ENCODE peak calls at places on chromosomes 3 and 15, in five cellular contexts. S is right lobe of liver, R is heart left ventricle, I is sigmoid colon, Y is esophagus squamous epithelium. T is an unnamed sample.

GRCh38 chr3:96843505-96844203 is 29.3 kb downstream of the EPHA6 start:
- DNase-seq in S (no peak), R (no peak), I (no peak), Y (no peak), T (no peak)

GRCh38 chr3:168034152-168034928 is 61.4 kb downstream of the GOLIM4 start:
- DNase-seq in S (no peak), R (no peak), I (no peak), Y (no peak), T (no peak)

GRCh38 chr15:67607329-67607728 is 64.8 kb downstream of the MAP2K5 start:
- DNase-seq in S (no peak), R (no peak), I (no peak), Y (no peak), T (no peak)

GRCh38 chr15:26023691-26024090 is 160.6 kb upstream of the ATP10A start:
- DNase-seq in S (no peak), R (no peak), I (no peak), Y (no peak), T (no peak)

GRCh38 chr15:68303560-68304436 is 26.3 kb downstream of the FEM1B start:
- DNase-seq in S (no peak), R (no peak), I (no peak), Y (no peak), T (no peak)

GRCh38 chr15:75178171-75178937 is 23.3 kb upstream of the C15orf39 start:
- DNase-seq in S (no peak), R (peak; percentile 63), I (peak; percentile 83), Y (no peak), T (peak; percentile 56)

GRCh38 chr3:51933471-51934138 is 8.1 kb downstream of the RRP9 start:
- DNase-seq in S (no peak), R (no peak), I (peak; percentile 30), Y (no peak), T (no peak)

GRCh38 chr3:180306155-180306554 is 269.4 kb upstream of the PEX5L start:
- DNase-seq in S (no peak), R (no peak), I (no peak), Y (no peak), T (no peak)

GRCh38 chr15:35692256-35692867 is 146.4 kb upstream of the DPH6 start:
- DNase-seq in S (no peak), R (no peak), I (no peak), Y (no peak), T (no peak)

GRCh38 chr15:69156726-69157381 is 3.6 kb upstream of the GLCE start:
- DNase-seq in S (no peak), R (no peak), I (no peak), Y (no peak), T (no peak)

DNA sequence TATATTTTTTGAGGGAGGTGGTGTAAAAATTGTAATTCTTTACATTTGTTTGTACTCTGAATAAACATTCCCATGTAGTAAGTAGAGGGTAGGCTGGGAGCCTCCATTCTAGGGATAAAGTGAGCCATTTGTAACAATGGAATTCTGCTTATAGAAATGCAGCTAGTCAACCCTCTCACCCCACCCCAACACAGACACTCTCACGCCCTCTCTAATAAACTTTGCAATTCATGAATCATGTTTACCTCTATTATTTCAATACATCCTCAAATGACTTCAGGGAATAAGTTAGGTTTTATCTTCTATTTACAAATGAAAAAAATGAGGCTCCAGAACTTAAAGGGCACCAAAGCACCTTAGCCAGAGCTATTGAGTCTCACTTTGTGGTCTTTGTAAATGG is 56.5 kb upstream of the PDZRN3 start:
- DNase-seq in S (no peak), R (no peak), I (no peak), Y (no peak), T (no peak)
- TF ChIP-seq POLR2A in S (no peak), R (no peak), I (no peak), Y (no peak), T (no peak)

GRCh38 chr3:105518201-105518600 is 151.5 kb downstream of the ALCAM start:
- DNase-seq in S (no peak), R (no peak), I (no peak), Y (no peak), T (no peak)
- H3K27ac ChIP-seq in S (no peak overlapping the region), R (no peak overlapping the region), I (no peak overlapping the region), Y (no peak overlapping the region), T (no peak overlapping the region)

DNA sequence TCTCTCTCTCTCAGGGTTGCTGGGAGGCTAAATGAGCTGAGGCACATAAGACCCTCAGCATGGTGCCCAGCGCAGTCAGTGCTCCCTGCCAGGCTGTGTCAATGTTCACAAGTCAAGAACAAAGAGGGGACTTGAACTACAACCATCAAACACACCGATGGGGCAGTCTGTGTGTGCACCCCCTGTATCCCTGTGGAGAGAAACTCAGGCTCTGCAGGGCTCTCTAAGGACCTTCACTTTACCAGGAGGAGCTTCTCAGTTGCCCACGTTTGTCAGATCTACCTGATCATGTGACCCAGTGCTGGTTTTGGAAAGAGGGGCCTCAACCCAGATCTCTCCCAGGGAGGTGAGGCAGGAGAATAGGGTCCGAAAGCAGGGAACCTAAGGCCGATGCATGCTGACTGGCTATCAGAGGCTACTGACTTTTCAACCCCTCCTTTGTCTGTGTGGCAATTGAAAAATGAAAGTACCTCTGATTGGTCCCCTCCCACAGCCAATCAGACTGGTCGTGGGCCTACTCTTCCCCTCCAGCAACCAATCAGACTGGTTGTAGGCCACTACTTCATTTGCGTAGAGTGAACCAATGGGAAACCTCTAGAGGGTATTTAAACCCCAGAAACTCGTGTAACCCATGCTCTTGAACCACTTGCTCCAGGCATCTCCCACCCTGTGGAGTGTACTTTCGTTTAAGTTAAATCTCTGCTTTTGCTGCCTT is 34.0 kb downstream of the RHCG start:
- DNase-seq in S (peak; percentile 68), R (no peak), I (no peak), Y (no peak), T (no peak)
- TF ChIP-seq POLR2A in S (peak; percentile 98), R (no peak), I (no peak), Y (no peak), T (no peak)

DNA sequence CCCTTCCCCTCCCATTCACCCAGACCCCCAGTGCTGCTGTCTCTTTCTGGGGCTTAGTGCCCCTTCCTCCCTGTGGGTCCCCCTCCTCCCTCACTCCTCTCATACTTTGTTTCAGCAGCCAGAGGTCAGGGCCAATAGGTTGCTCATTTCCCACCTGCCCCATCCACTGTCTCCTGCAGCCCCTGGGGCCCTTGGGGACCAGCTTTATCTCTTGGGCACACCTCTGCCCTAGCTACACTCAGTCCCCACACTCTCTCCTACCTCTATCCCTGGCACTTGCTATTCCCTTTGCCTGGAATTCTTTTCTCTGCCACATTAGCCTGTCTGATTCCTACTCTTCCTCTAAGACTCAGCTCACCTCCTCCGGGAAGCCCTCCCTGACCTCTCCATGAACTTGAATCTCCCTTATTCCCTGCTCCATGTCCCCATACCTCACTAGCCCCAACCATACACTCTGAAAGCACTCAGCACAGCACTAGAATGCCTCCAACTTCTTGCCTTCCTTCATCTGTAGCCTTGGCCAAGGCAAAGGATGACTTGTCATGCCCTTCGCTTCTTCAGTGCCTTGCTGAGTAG is 14.6 kb downstream of the ANPEP start:
- DNase-seq in S (no peak), R (no peak), I (no peak), Y (no peak), T (no peak)
- H3K27ac ChIP-seq in S (no peak overlapping the region), R (no peak overlapping the region), I (no peak overlapping the region), Y (no peak overlapping the region), T (no peak overlapping the region)

DNA sequence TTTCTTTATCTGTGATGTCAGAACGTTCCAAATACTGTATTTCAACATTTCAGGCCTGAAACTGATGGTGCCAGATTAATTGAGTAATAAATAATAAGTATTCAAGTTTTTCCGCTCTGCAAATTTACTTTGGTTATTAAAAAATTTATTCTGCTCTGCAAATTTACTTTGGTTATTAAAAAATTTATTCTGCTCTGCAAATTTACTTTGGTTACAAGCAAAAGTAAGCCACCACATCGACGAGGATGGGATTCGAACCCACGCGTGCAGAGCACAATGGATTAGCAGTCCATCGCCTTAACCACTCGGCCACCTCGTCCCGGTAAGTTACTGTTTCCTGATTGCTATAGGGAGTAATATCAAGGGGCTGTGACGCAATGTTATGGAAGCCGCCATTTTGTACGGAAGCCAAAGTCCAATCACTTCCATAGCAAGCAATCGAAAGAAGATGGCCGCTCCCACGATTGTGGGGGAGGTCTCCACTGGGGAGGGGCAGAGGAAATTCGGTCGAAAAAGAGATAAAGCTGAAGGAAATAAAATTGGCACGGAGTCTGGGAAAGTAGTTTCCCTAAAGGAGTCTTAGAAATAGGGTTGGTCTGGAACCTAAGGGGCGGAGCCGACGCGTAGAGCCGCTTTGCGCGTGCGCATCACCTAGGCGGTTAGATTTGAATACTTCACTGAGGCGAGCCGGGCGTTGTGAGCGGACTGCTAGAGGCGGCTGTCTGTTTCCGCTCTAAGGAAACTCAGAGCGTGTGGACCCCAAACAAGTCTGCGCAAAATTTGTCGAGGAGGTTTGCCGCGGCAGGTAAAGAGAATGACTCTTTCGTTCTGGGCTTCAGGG is at the start of gene KNL1:
- DNase-seq in S (peak; percentile 92), R (peak; percentile 90), I (peak; percentile 95), Y (peak; percentile 36), T (peak; percentile 89)
- TF ChIP-seq POLR2A in S (no peak), R (no peak), I (no peak), Y (peak; percentile 43), T (no peak)